ENCODE peak calls at places on chromosomes 6 and 20, in six cellular contexts. W, Y, L, T, K and I are unnamed samples.

GRCh38 chr20:43942661-43943285 is 28.1 kb downstream of the TOX2 start:
- DNase-seq in W (no peak), L (no peak), T (no peak), K (no peak), Y (no peak), I (peak; percentile 28)

GRCh38 chr6:107557698-107558097 is 67.8 kb downstream of the SOBP start:
- DNase-seq in T (no peak), Y (no peak), K (no peak), W (no peak), L (no peak), I (no peak)

GRCh38 chr20:50561379-50562078 is 51.3 kb downstream of the PTPN1 start:
- DNase-seq in K (no peak), Y (peak; percentile 87), T (peak; percentile 61), L (peak; percentile 60), W (no peak), I (no peak)

GRCh38 chr20:8670900-8671229 is 398.0 kb upstream of the PLCB4 start:
- DNase-seq in K (no peak), L (no peak), T (no peak), Y (no peak), W (no peak), I (no peak)

GRCh38 chr6:2129076-2129695 is 116.2 kb downstream of the GMDS start:
- DNase-seq in Y (no peak), K (no peak), W (no peak), T (no peak), L (peak; percentile 18), I (no peak)

GRCh38 chr6:4607026-4607704 is 169.0 kb upstream of the CDYL start:
- DNase-seq in Y (peak; percentile 72), L (peak; percentile 88), K (no peak), T (no peak), W (no peak), I (no peak)

GRCh38 chr6:37622639-37623038 is 75.0 kb downstream of the MDGA1 start:
- DNase-seq in Y (no peak), T (no peak), K (no peak), W (no peak), L (no peak), I (peak; percentile 36)

GRCh38 chr20:59159822-59160740 is 3.5 kb upstream of the ZNF831 start:
- DNase-seq in K (no peak), L (peak; percentile 75), T (no peak), Y (no peak), W (peak; percentile 35), I (no peak)

GRCh38 chr20:63980317-63980805 is 571 bp upstream of the PRPF6 start:
- DNase-seq in L (no peak), W (no peak), K (no peak), T (no peak), Y (no peak), I (no peak)

GRCh38 chr6:3364391-3364790 is 92.5 kb downstream of the SLC22A23 start:
- DNase-seq in Y (no peak), T (no peak), K (no peak), W (no peak), L (no peak), I (no peak)

GRCh38 chr6:14396826-14397517 is 279.4 kb downstream of the CD83 start:
- DNase-seq in Y (no peak), W (no peak), K (peak; percentile 77), T (no peak), L (no peak), I (no peak)

GRCh38 chr6:136312975-136313374 is 23.3 kb upstream of the BCLAF1 start:
- DNase-seq in Y (no peak), T (no peak), L (no peak), W (no peak), K (no peak), I (no peak)

GRCh38 chr6:134351615-134352474 is 33.9 kb upstream of the SGK1 start:
- DNase-seq in T (no peak), Y (no peak), K (peak; percentile 23), W (no peak), L (peak; percentile 68), I (peak; percentile 25)

GRCh38 chr6:32332433-32332832 is 39.3 kb downstream of the TSBP1 start:
- DNase-seq in L (no peak), K (no peak), W (no peak), T (no peak), Y (no peak), I (no peak)

GRCh38 chr6:98054453-98054852 is 771.4 kb upstream of the MMS22L start:
- DNase-seq in T (no peak), Y (no peak), K (no peak), W (no peak), L (no peak), I (no peak)

GRCh38 chr6:148628251-148628650 is 118.6 kb upstream of the UST start:
- DNase-seq in L (peak; percentile 40), Y (no peak), T (no peak), K (peak; percentile 12), W (no peak), I (no peak)

GRCh38 chr20:37939701-37940151 is 36.8 kb downstream of the VSTM2L start:
- DNase-seq in L (no peak), Y (peak; percentile 15), T (no peak), K (no peak), W (no peak), I (no peak)

GRCh38 chr6:41602422-41602743 is 35.9 kb upstream of the MDFI start:
- DNase-seq in L (peak; percentile 27), K (no peak), Y (no peak), T (no peak), W (no peak), I (no peak)

GRCh38 chr6:136150961-136151360 is 99.2 kb downstream of the MTFR2 start:
- DNase-seq in L (no peak), Y (no peak), K (no peak), T (no peak), W (no peak), I (no peak)

GRCh38 chr6:17454316-17455005 is 61.1 kb downstream of the CAP2 start:
- DNase-seq in L (no peak), K (no peak), T (no peak), W (no peak), Y (no peak), I (no peak)

GRCh38 chr20:41135187-41135887 is 2.0 kb upstream of the PLCG1 start:
- DNase-seq in K (peak; percentile 74), T (no peak), L (peak; percentile 83), W (peak; percentile 53), Y (no peak), I (peak; percentile 61)

GRCh38 chr20:33733654-33734576 is 2.1 kb downstream of the ZNF341 start:
- DNase-seq in L (no peak), K (no peak), Y (no peak), T (no peak), W (no peak), I (no peak)

GRCh38 chr6:37966801-37967200 is 147.3 kb downstream of the ZFAND3 start:
- DNase-seq in K (no peak), T (no peak), L (no peak), Y (no peak), W (no peak), I (no peak)

GRCh38 chr6:66496659-66497058 is 789.6 kb upstream of the EYS start:
- DNase-seq in L (peak; percentile 54), K (peak; percentile 50), T (no peak), W (no peak), Y (no peak), I (no peak)

GRCh38 chr6:110649704-110650103 is 165.6 kb downstream of the CDK19 start:
- DNase-seq in Y (no peak), T (no peak), K (no peak), W (no peak), L (no peak), I (no peak)

GRCh38 chr6:137177611-137178010 is 4.2 kb upstream of the IL22RA2 start:
- DNase-seq in Y (no peak), K (no peak), L (no peak), W (no peak), T (no peak), I (no peak)

GRCh38 chr20:47337413-47337812 is 19.1 kb downstream of the ZMYND8 start:
- DNase-seq in T (no peak), L (no peak), K (no peak), W (no peak), Y (no peak), I (no peak)
- H3K27ac ChIP-seq in T (no peak overlapping the region), L (no peak overlapping the region), K (no peak overlapping the region), W (no peak overlapping the region), Y (peak overlapping the region; percentile 82), I (no peak overlapping the region)

DNA sequence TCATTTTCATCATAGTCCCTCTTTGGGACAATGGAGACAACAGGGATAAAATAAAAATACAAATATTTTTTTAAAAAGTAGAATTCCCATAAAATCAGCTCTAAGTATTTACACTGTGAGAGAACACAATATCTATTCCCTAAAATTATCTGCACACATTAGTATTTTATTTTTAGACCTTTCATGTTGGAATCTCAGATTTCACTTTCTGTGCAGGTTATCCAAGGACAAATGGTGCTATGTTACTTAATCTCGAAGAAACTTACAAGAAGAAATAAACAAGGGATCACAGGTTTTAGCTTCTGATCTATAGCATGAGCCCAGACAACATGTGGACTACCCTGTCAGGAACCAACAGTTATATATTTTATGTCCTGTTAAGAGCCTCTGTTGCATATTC is 23.0 kb upstream of the LYRM2 start:
- DNase-seq in W (no peak), Y (no peak), T (no peak), L (no peak), K (no peak), I (no peak)
- H3K36me3 ChIP-seq in W (peaks cover 46% of the 10 kb centered on the region), Y (peaks cover 72% of the 10 kb centered on the region), T (peaks cover 86% of the 10 kb centered on the region), L (peaks cover 65% of the 10 kb centered on the region), K (peaks cover under 1% of the 10 kb centered on the region), I (peaks cover 80% of the 10 kb centered on the region)

GRCh38 chr6:48117246-48117645 is 6.2 kb upstream of the PTCHD4 start:
- DNase-seq in K (no peak), Y (no peak), W (no peak), L (peak; percentile 54), T (no peak), I (no peak)
- H3K9me3 ChIP-seq in K (no peaks in the 10 kb centered on the region), Y (no peaks in the 10 kb centered on the region), W (no peaks in the 10 kb centered on the region), L (no peaks in the 10 kb centered on the region), T (no peaks in the 10 kb centered on the region), I (no peaks in the 10 kb centered on the region)

GRCh38 chr6:150598858-150599198 is 857 bp upstream of the PLEKHG1 start:
- DNase-seq in K (no peak), T (no peak), Y (no peak), L (peak; percentile 50), W (no peak), I (no peak)

GRCh38 chr6:150600003-150600301 is 267 bp downstream of the PLEKHG1 start:
- DNase-seq in L (no peak), K (no peak), T (no peak), W (no peak), Y (no peak), I (no peak)

GRCh38 chr6:150598401-150598800 is 1.3 kb upstream of the PLEKHG1 start:
- DNase-seq in K (no peak), W (no peak), L (peak; percentile 88), T (no peak), Y (no peak), I (no peak)

GRCh38 chr6:150600302-150601017 is 775 bp downstream of the PLEKHG1 start:
- DNase-seq in T (no peak), K (peak; percentile 96), Y (peak; percentile 88), L (peak; percentile 91), W (peak; percentile 57), I (peak; percentile 36)

GRCh38 chr6:150599199-150600002 is at the start of gene PLEKHG1:
- DNase-seq in L (peak; percentile 90), K (peak; percentile 87), T (peak; percentile 20), W (peak; percentile 46), Y (peak; percentile 82), I (peak; percentile 40)
- H3K27ac ChIP-seq in L (peak within 1 kb of the TSS; percentile 61), K (no peak within 1 kb of the TSS), T (no peak within 1 kb of the TSS), W (peak within 1 kb of the TSS; percentile 7), Y (peak within 1 kb of the TSS; percentile 79), I (peak within 1 kb of the TSS; percentile 40)